ENCODE peak calls at places on chromosomes 4 and X, in six cellular contexts. X is progenitor cell of endocrine pancreas, Y is B cell, A is right atrium auricular region, T is WTC11, O is dorsolateral prefrontal cortex. E is an unnamed sample.

GRCh38 chr4:165874799-165875371 is 1.8 kb downstream of the TLL1 start:
- DNase-seq in X (peak; percentile 18), Y (no peak), A (no peak), T (peak; percentile 68), O (peak; percentile 39), E (peak; percentile 4)

GRCh38 chr4:42515156-42515884 is 118.0 kb downstream of the SHISA3 start:
- DNase-seq in X (no peak), Y (no peak), A (no peak), T (no peak), O (no peak), E (no peak)

GRCh38 chrX:69116077-69116476 is 49.2 kb downstream of the PJA1 start:
- DNase-seq in X (no peak), Y (no peak), A (no peak), T (no peak), O (no peak), E (no peak)

GRCh38 chr4:6493668-6494304 is 21.4 kb upstream of the PPP2R2C start:
- DNase-seq in X (no peak), Y (no peak), A (no peak), T (no peak), O (no peak), E (no peak)

GRCh38 chr4:5734841-5735240 is 23.8 kb downstream of the EVC start:
- DNase-seq in X (no peak), Y (no peak), A (no peak), T (no peak), O (no peak), E (no peak)

GRCh38 chr4:38002451-38003071 is 42.4 kb downstream of the PTTG2 start:
- DNase-seq in X (no peak), Y (no peak), A (no peak), T (no peak), O (no peak), E (no peak)

GRCh38 chr4:26179316-26179760 is 141.5 kb upstream of the RBPJ start:
- DNase-seq in X (no peak), Y (no peak), A (no peak), T (no peak), O (no peak), E (peak; percentile 30)

GRCh38 chr4:61406677-61407076 is 206.6 kb downstream of the ADGRL3 start:
- DNase-seq in X (no peak), Y (no peak), A (no peak), T (no peak), O (no peak), E (no peak)

GRCh38 chrX:106437407-106437806 is 174.4 kb upstream of the RADX start:
- DNase-seq in X (no peak), Y (no peak), A (no peak), T (no peak), O (no peak), E (no peak)

GRCh38 chr4:156295676-156296075 is 342.0 kb upstream of the CTSO start:
- DNase-seq in X (no peak), Y (no peak), A (no peak), T (no peak), O (no peak), E (no peak)

GRCh38 chrX:119887721-119888425 is 7.8 kb upstream of the AKAP14 start:
- DNase-seq in X (peak; percentile 52), Y (peak; percentile 44), A (no peak), T (peak; percentile 86), O (no peak), E (peak; percentile 70)

GRCh38 chrX:104085919-104086318 is 9.9 kb upstream of the TMSB15C start:
- DNase-seq in X (no peak), Y (no peak), A (no peak), T (peak; percentile 13), O (no peak), E (no peak)

GRCh38 chr4:2008921-2009650 is at the start of gene NELFA:
- DNase-seq in X (peak; percentile 90), Y (peak; percentile 96), A (peak; percentile 95), T (peak; percentile 96), O (peak; percentile 97), E (peak; percentile 96)
- TF ChIP-seq CTCF in X (peak; percentile 73), Y (no peak), A (peak; percentile 53), T (peak; percentile 27), O (peak; percentile 30), E (peak; percentile 43)

GRCh38 chrX:52363247-52363883 is 5.5 kb upstream of the XAGE2 start:
- DNase-seq in X (no peak), Y (no peak), A (no peak), T (no peak), O (no peak), E (no peak)
- TF ChIP-seq CTCF in X (no peak), Y (no peak), A (no peak), T (no peak), O (no peak), E (no peak)

DNA sequence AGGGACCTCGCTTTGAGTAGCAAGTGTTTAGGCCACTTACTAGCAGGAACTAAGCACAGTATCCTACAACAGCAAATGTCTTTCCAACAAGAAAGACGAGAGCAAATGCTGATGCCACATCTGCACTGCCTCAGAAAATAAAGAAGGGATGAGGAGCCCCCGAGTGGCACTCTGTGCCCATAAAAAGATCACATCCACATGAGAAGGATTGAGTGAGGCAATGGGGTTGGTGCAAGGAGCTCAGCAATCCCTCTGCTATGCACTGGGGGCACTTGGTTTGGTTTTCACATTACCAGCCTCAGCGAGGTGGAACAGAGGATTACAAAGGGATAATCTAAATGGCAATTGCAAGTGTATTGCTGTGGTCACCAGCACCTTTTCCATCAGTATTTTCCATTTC is 252.8 kb upstream of the SLC7A11 start:
- DNase-seq in X (no peak), Y (no peak), A (no peak), T (peak; percentile 51), O (no peak), E (no peak)
- TF ChIP-seq CTCF in X (no peak), Y (no peak), A (no peak), T (no peak), O (no peak), E (no peak)

DNA sequence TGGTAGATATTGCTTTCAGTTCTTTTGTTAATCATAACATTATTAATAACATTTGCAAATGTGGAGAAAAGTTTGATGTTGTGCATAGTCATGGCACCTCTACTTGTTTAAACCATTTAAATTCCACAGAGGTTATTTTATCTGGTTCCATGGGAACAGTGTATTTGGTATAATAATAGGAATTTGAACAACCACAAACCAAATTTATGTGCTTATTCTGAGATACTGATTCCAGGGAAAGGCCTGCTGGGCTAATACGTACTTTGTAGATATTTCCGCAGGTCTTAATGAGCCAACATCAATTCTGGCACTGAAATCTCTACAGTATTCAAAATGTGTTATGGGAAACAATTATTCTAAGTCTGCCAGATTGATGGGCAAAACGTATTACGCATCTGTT is 319.0 kb downstream of the DKK2 start:
- DNase-seq in X (no peak), Y (no peak), A (no peak), T (no peak), O (no peak), E (no peak)
- TF ChIP-seq CTCF in X (no peak), Y (no peak), A (no peak), T (no peak), O (no peak), E (no peak)

GRCh38 chrX:129346574-129346973 is 176.7 kb downstream of the SMARCA1 start:
- DNase-seq in X (no peak), Y (no peak), A (no peak), T (no peak), O (no peak), E (no peak)

DNA sequence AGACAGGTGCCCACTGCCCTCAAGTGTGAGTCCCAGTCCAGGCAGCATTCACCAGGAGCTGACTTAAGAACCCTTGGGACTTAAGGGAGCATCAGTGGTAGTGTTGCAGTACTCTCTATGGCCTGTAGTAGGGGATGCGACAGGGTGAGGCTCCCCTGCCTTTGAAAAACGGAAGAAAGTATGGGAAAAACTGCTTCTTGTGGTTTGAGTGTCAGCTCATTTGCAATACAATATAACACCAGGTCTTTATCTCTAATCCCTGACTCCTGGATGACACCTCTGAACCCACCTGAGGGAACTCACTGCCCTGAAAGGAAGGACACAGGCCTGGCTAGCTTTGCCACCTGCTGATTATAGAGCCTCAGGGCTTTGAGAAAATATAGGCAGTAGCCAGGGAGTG is 176.0 kb downstream of the SMARCA1 start:
- DNase-seq in X (no peak), Y (no peak), A (no peak), T (peak; percentile 42), O (no peak), E (no peak)
- TF ChIP-seq CTCF in X (peak; percentile 32), Y (no peak), A (no peak), T (peak; percentile 51), O (no peak), E (no peak)

E was measured in activated CD8-positive, alpha-beta T cell treated with anti-CD3 and anti-CD28 coated beads for 36 hours.